ENCODE peak calls at places on chromosomes 4 and X, in five cellular contexts. M, O, P, N and H are unnamed samples.

GRCh38 chr4:176774852-176775251 is 17.9 kb downstream of the VEGFC start:
- DNase-seq in M (no peak), O (no peak), P (no peak), N (no peak), H (no peak)

GRCh38 chr4:114615435-114615834 is 16.8 kb downstream of the UGT8 start:
- DNase-seq in M (no peak), O (no peak), P (no peak), N (no peak), H (no peak)

GRCh38 chr4:158805628-158806471 is 37.0 kb downstream of the FNIP2 start:
- DNase-seq in M (no peak), O (no peak), P (no peak), N (no peak), H (no peak)

GRCh38 chrX:140723251-140723650 is 13.7 kb downstream of the LINC00632 start:
- DNase-seq in M (no peak), O (no peak), P (no peak), N (no peak), H (no peak)

GRCh38 chr4:173294444-173294843 is 39.7 kb downstream of the HMGB2 start:
- DNase-seq in M (no peak), O (no peak), P (no peak), N (no peak), H (no peak)

GRCh38 chr4:73917081-73917501 is 47.9 kb downstream of the CXCL1 start:
- DNase-seq in M (no peak), O (no peak), P (no peak), N (no peak), H (no peak)

GRCh38 chrX:149462849-149463248 is 42.3 kb downstream of the IDS start:
- DNase-seq in M (no peak), O (no peak), P (no peak), N (no peak), H (no peak)

GRCh38 chr4:45036677-45037076 is 310.3 kb upstream of the GNPDA2 start:
- DNase-seq in M (no peak), O (no peak), P (no peak), N (no peak), H (no peak)

GRCh38 chr4:4864443-4864939 is 5.0 kb downstream of the MSX1 start:
- DNase-seq in M (no peak), O (no peak), P (no peak), N (no peak), H (no peak)

DNA sequence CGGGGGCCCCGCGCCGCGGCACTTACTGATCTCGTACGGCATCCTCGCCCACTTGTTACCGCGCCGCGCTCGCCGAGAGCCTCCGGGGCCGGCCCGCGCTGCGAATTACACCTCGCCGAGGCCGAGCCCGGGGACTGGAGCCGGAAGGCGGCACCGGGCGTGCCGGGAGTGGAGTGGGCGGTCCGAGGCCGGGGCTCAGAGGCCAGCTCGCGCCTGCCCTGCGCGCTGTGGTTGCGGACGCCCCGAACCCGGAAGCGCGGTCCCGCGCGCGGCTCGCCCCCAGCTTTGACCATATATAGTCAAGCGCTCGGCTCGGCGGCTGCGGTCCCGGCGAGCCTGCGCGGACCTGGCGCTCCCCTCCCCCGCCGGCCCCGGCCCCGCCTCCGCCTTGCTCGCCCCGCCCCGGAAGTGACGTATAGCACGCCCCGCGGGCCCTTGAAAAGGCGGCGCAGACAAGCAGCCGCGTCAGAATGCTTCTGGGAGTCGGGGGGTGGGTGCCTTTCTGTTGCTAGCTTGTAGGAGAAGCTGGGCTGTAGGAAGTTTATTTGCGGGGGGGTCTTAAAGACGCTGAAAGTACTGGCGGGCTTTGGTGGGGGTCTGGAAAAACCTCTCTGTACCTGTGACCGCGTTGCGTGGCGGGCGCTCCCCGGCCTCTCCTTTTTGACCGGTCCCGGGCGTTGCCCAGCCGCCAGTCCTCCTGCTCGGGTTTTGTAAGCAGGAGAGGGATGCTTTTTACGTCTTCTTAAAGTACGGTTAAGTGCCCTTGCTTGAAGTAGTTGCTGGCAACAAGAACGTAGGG is at the start of gene WDR1:
- DNase-seq in M (peak; percentile 100), O (peak; percentile 88), P (peak; percentile 97), N (peak; percentile 99), H (peak; percentile 97)
- H3K4me1 ChIP-seq in M (peaks cover 57% of the 10 kb centered on the region), O (peaks cover 17% of the 10 kb centered on the region), P (peaks cover 47% of the 10 kb centered on the region), N (no peaks in the 10 kb centered on the region), H (peaks cover 42% of the 10 kb centered on the region)

GRCh38 chr4:6313216-6313615 is 43.6 kb downstream of the WFS1 start:
- DNase-seq in M (no peak), O (no peak), P (no peak), N (no peak), H (no peak)
- TF ChIP-seq POLR2AphosphoS5 in M (no peak), O (no peak), P (no peak), N (no peak), H (no peak)

DNA sequence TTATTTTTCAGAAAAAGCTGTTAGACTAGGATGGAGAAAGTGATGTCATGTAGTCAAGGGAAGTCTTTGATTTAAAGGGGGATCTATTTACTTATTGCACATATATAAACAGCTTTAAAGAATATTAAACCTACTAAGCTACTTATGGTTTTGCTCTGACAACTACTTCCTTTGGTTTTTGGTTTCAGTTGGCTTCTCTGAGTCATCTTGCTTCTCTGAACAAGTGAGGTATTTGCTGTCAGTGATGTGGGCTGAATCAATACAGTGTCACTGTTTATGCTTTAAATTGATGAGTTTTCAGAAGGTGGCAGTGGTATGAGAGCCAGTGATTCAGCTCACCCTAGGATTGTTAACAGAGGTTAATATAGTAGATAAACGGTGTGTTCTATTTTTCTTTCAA is 75.1 kb downstream of the CEP44 start:
- DNase-seq in M (no peak), O (no peak), P (no peak), N (no peak), H (no peak)
- TF ChIP-seq EP300 in M (no peak), O (no peak), P (no peak), N (no peak), H (no peak)

GRCh38 chr4:9949573-9949972 is 71.7 kb downstream of the SLC2A9 start:
- DNase-seq in M (no peak), O (peak; percentile 28), P (no peak), N (no peak), H (no peak)
- H3K4me1 ChIP-seq in M (no peaks in the 10 kb centered on the region), O (no peaks in the 10 kb centered on the region), P (no peaks in the 10 kb centered on the region), N (no peaks in the 10 kb centered on the region), H (no peaks in the 10 kb centered on the region)

DNA sequence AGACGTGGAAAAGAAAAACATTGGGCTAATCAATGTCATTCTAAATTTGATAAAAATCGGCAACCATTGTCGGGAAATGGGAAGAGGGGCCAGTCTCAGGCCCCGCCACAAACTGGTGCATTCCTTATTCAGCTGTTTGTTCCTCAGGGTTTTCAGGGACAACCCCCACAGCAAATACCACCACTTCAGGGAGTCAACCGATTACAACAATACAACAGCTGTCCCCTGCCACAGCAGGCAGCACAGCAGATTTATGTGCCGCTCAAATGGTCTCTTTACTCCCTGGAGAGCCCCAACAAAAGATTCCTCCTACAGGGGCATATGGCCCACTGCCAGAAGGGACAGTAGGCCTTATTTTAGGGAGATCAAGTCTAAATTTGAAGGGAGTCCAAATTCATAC is 61.9 kb downstream of the ZNF732 start:
- DNase-seq in M (no peak), O (no peak), P (no peak), N (no peak), H (no peak)
- TF ChIP-seq POLR2AphosphoS5 in M (no peak), O (no peak), P (no peak), N (no peak), H (no peak)

DNA sequence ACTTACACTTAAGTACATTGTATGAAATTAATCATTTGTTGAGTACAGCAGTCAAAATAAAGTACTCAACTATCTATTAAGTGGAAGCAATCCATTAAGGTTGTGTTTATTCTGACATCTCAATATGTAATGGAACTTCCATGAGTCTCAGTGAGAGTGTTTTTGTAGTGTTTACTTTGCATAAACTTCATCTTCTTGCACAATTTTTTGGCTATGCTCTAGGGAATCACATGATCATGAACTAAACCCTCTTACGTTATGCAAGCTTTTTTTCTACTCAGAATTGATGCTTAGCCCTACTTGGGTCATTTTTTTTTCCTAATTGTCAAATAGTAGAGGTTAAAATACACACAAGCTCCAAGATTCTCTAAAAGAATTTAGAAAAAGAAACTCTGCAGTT is 21.1 kb upstream of the PIGA start:
- DNase-seq in M (no peak), O (no peak), P (no peak), N (no peak), H (no peak)
- TF ChIP-seq EP300 in M (no peak), O (no peak), P (no peak), N (no peak), H (no peak)

GRCh38 chrX:153924149-153924861 is 1.8 kb downstream of the ARHGAP4 start:
- DNase-seq in M (no peak), O (no peak), P (peak; percentile 65), N (no peak), H (peak; percentile 45)
- H3K4me1 ChIP-seq in M (peaks cover 20% of the 10 kb centered on the region), O (peaks cover 3% of the 10 kb centered on the region), P (peaks cover 49% of the 10 kb centered on the region), N (no peaks in the 10 kb centered on the region), H (peaks cover 7% of the 10 kb centered on the region)

DNA sequence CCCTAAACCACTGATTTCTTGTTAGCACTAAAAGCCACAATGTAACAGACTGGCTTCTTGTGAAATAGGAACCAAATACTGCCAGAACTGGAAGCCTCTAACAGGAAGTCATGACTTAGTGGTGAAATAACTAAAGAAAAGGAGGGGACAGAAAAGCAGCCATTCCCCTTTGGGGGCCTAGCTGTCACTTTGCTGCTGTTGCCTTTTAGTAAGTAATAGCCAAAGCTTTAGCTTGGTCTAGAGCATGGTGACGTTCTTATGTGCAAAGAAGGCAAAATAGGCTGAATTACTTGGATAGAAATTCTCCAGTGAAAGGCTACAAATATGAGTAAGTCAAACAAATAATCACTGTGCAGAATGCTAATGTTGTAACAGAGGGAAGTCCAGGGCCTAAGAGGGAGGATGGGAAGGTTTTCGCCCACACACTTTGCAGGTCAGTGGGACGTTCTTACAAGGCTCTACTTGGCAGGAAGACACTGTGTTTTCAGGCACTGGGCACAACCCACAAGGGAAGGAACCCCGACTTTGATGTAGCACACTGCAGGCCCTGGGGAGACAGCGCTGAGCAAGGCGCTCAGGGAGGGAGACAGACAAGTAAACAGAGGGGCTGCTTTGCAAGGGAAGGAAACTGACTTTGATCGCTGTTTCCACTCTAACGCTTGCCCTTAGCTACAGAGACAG is 16.6 kb downstream of the GAB3 start:
- DNase-seq in M (no peak), O (no peak), P (no peak), N (no peak), H (peak; percentile 19)
- TF ChIP-seq POLR2AphosphoS5 in M (peak; percentile 42), O (no peak), P (no peak), N (peak; percentile 43), H (no peak)

GRCh38 chr4:51895816-51896408 is 53.0 kb downstream of the DCUN1D4 start:
- DNase-seq in M (no peak), O (peak; percentile 62), P (peak; percentile 64), N (peak; percentile 78), H (peak; percentile 61)
- TF ChIP-seq EP300 in M (no peak), O (no peak), P (no peak), N (no peak), H (no peak)